ENCODE peak calls at places on chromosomes 13 and 19, in eight cellular contexts. V is Calu3; R is AG04450; Y is spleen; W is PC-9; C is CD8-positive, alpha-beta T cell; Z is H9; N is K562. L is an unnamed sample.

GRCh38 chr13:79282976-79283375 is 123.1 kb downstream of the RBM26 start:
- DNase-seq in R (no peak), C (no peak), Y (no peak), W (peak), Z (no peak), V (no peak), N (no peak), L (no peak)

GRCh38 chr13:75120071-75120470 is 361.9 kb downstream of the TBC1D4 start:
- DNase-seq in N (no peak), C (no peak), W (no peak), Z (no peak), R (no peak), Y (no peak), V (no peak), L (no peak)

GRCh38 chr13:114226088-114226487 is 8.6 kb upstream of the CDC16 start:
- DNase-seq in Z (no peak), Y (no peak), N (no peak), V (no peak), C (no peak), R (no peak), W (no peak), L (no peak)

GRCh38 chr19:10112037-10112751 is 701 bp downstream of the P2RY11 start:
- DNase-seq in R (no peak), N (peak), W (no peak), V (no peak), C (no peak), Y (no peak), Z (no peak), L (no peak)

GRCh38 chr13:30906411-30906990 is 430 bp downstream of the MEDAG start:
- DNase-seq in Y (no peak), N (no peak), Z (peak), C (no peak), W (no peak), R (no peak), V (peak), L (no peak)

GRCh38 chr13:107069107-107069776 is 501.3 kb upstream of the ARGLU1 start:
- DNase-seq in R (no peak), V (no peak), W (peak), C (no peak), Z (no peak), N (no peak), Y (no peak), L (no peak)

GRCh38 chr19:47104678-47105077 is 8.9 kb downstream of the ZC3H4 start:
- DNase-seq in Z (no peak), R (no peak), W (no peak), N (no peak), Y (peak), C (no peak), V (no peak), L (no peak)

GRCh38 chr13:52925221-52925620 is 76.8 kb upstream of the PCDH8 start:
- DNase-seq in Z (no peak), V (no peak), N (no peak), W (no peak), Y (no peak), R (no peak), C (no peak), L (no peak)

GRCh38 chr13:29513002-29513980 is 82.2 kb downstream of the SLC7A1 start:
- DNase-seq in Z (no peak), V (no peak), R (no peak), N (no peak), W (no peak), C (no peak), Y (peak), L (no peak)

GRCh38 chr13:112205990-112206389 is 139.0 kb downstream of the SOX1 start:
- DNase-seq in R (no peak), C (no peak), Y (no peak), V (no peak), Z (no peak), N (no peak), W (no peak), L (no peak)

GRCh38 chr13:92164822-92165221 is 766.4 kb downstream of the GPC5 start:
- DNase-seq in R (no peak), W (no peak), N (peak), Y (no peak), C (no peak), V (no peak), Z (peak), L (no peak)

GRCh38 chr19:35860818-35861639 is 4.3 kb downstream of the KIRREL2 start:
- DNase-seq in V (peak), C (no peak), Z (peak), W (no peak), N (peak), R (no peak), Y (no peak), L (no peak)

GRCh38 chr19:45404557-45405434 is at the start of gene PPP1R13L:
- DNase-seq in R (no peak), N (peak), Y (peak), W (peak), Z (peak), C (no peak), V (peak), L (peak)

GRCh38 chr13:63198076-63198475 is 1782.4 kb upstream of the PCDH20 start:
- DNase-seq in Z (no peak), W (no peak), C (no peak), R (no peak), V (no peak), N (no peak), Y (no peak), L (no peak)

GRCh38 chr13:113544896-113545295 is 39.7 kb upstream of the TFDP1 start:
- DNase-seq in Y (peak), V (no peak), N (no peak), R (no peak), Z (peak), W (no peak), C (no peak), L (no peak)

GRCh38 chr13:27923794-27924528 is 4.2 kb downstream of the PDX1 start:
- DNase-seq in Z (no peak), W (no peak), C (no peak), N (no peak), Y (no peak), R (no peak), V (no peak), L (peak)

DNA sequence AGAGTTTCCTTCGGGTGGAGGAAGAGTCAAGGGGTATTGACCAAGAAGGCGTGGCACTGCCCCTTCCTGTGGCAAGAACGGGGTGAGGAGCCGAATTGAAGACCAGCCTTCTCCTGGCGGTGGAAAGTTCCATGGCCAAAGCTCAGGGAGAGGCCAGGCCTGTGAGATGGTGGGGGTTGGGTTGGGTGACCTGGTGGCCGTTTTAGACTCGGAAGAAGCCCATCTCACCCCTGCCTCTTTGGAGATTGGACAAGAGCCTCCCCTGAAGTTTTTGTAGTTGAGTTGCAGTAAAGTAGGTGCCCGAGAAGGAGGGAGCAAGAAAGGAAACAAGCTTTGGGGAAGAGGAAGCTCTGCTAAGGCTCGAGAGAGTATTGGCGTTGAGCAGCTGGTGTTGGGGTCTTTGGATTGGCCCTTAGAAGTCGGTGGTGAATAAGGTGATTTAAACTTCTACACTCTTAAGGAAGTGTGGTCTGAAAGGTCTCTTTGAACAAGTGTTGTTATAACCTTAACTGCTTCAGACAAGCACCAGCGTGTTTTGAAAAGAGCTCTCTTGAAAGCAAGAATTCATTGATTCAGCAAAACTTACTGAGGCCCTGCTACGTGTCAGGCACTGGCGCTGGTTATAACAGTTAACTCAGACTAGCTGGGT is 964 bp downstream of the SPINT2 start:
- DNase-seq in W (peak), N (no peak), R (no peak), Z (no peak), C (no peak), V (peak), Y (no peak), L (no peak)
- TF ChIP-seq CTCF in W (no peak), N (no peak), R (no peak), Z (no peak), C (no peak), V (no peak), Y (no peak), L (no peak)

GRCh38 chr19:23273594-23274412 is 23.6 kb upstream of the ZNF724 start:
- DNase-seq in V (peak), W (peak), N (peak), C (peak), R (peak), Z (peak), Y (peak), L (peak)
- TF ChIP-seq CTCF in V (no peak), W (no peak), N (no peak), C (no peak), R (no peak), Z (no peak), Y (no peak), L (no peak)

GRCh38 chr19:51701468-51702100 is 8.5 kb downstream of the SPACA6 start:
- DNase-seq in W (no peak), Z (no peak), Y (no peak), C (no peak), R (no peak), V (no peak), N (peak), L (no peak)

GRCh38 chr19:51702754-51703654 is 9.9 kb downstream of the SPACA6 start:
- DNase-seq in V (no peak), Z (peak), C (no peak), R (no peak), N (peak), W (no peak), Y (peak), L (no peak)

GRCh38 chr19:51702103-51702753 is 9.1 kb downstream of the SPACA6 start:
- DNase-seq in R (no peak), C (no peak), W (no peak), V (no peak), Y (peak), Z (peak), N (peak), L (no peak)

GRCh38 chr19:51704601-51705000 is 11.5 kb downstream of the SPACA6 start:
- DNase-seq in V (no peak), W (no peak), Y (no peak), Z (no peak), N (no peak), C (no peak), R (no peak), L (no peak)

GRCh38 chr19:51703655-51704515 is 10.8 kb downstream of the SPACA6 start:
- DNase-seq in C (peak), N (peak), V (peak), R (peak), Z (peak), Y (peak), W (peak), L (peak)
- TF ChIP-seq CTCF in C (peak), N (peak), V (peak), R (peak), Z (peak), Y (peak), W (peak), L (peak)

DNA sequence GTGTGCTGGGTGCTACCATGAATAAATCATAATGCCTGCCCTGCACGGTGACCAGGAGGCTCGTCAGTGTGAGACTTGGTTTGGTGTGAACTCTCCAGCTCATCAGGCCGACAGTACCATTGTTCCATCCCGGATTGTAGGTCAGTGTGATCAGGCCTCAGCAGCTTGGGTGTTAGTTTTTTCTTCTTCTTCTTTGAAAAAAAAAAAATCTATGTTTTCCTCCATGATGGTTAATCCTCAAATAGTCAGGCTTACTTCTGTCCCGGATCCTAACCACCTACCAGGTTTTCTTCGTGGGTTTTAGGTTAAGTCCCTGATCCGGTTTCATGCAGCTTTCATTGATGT is 8.3 kb upstream of the AMER2 start:
- DNase-seq in C (no peak), W (no peak), Y (no peak), V (no peak), R (no peak), Z (no peak), N (no peak), L (no peak)
- TF ChIP-seq CTCF in C (no peak), W (no peak), Y (no peak), V (no peak), R (no peak), Z (no peak), N (no peak), L (no peak)

DNA sequence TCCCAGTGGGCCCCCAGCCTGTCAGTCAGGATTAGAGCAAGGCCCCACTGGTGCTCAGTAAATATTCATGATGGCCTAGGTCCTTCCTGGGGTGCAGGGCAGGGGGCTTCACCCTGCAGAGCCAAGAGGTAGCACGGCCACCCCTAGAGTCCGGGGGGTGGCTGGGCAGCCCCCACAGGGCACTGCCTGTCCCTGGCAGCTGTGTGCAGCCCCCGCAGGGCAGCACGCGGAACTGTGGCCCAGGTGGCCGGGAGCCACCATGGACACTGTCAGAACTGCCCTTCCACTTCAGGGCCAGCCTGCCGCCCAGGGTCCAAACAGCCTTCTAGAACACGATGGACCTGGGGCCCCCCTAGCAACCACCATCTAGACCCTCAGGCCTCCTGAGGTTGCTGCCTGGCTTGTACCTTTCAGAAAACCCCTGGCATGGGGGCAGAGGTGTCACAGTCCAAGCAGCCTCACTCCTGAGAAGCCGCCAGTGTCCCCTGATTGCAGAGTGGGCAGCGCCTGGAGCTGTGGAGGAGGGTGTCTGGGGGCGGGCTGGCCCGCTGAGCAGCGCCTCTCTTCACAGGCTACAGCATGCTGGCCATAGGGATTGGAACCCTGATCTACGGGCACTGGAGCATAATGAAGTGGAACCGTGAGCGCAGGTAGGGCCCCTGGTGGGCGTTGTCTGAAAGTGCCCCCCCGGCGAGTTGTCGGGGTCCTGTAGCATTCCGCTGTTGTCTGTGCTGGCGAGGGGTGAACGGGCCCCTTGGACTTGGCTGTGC is 2.9 kb upstream of the YJEFN3 start:
- DNase-seq in W (no peak), C (no peak), Z (no peak), R (no peak), N (no peak), V (no peak), Y (no peak), L (no peak)
- TF ChIP-seq CTCF in W (no peak), C (no peak), Z (no peak), R (no peak), N (no peak), V (no peak), Y (no peak), L (no peak)

L was measured in GM13977.